ENCODE peak calls at places on chromosome 15, in five cellular contexts. J, B, Z, D and N are unnamed samples.
A peak's percentile ranks its signal among the peaks of the same experiment; 100 is the strongest.

GRCh38 chr15:55827204-55827603 is 84.3 kb upstream of the PRTG start:
- DNase-seq in J (no peak), B (no peak), Z (no peak), D (no peak), N (no peak)

GRCh38 chr15:33963831-33964664 is 4.2 kb upstream of the CHRM5 start:
- DNase-seq in J (no peak), B (no peak), Z (no peak), D (no peak), N (no peak)

GRCh38 chr15:57969355-57969754 is 96.2 kb downstream of the ALDH1A2 start:
- DNase-seq in J (no peak), B (no peak), Z (no peak), D (no peak), N (no peak)

GRCh38 chr15:69489101-69489571 is 36.5 kb downstream of the RPLP1 start:
- DNase-seq in J (no peak), B (no peak), Z (no peak), D (no peak), N (no peak)

GRCh38 chr15:68249058-68249713 is 19.7 kb upstream of the CLN6 start:
- DNase-seq in J (no peak), B (no peak), Z (no peak), D (no peak), N (no peak)

GRCh38 chr15:95596487-95596886 is 734.0 kb upstream of the NR2F2 start:
- DNase-seq in J (no peak), B (no peak), Z (no peak), D (no peak), N (no peak)

GRCh38 chr15:47742334-47742733 is 25.0 kb downstream of the SEMA6D start:
- DNase-seq in J (no peak), B (no peak), Z (no peak), D (no peak), N (no peak)

GRCh38 chr15:51349156-51349844 is 7.8 kb downstream of the GLDN start:
- DNase-seq in J (no peak), B (no peak), Z (no peak), D (no peak), N (no peak)

DNA sequence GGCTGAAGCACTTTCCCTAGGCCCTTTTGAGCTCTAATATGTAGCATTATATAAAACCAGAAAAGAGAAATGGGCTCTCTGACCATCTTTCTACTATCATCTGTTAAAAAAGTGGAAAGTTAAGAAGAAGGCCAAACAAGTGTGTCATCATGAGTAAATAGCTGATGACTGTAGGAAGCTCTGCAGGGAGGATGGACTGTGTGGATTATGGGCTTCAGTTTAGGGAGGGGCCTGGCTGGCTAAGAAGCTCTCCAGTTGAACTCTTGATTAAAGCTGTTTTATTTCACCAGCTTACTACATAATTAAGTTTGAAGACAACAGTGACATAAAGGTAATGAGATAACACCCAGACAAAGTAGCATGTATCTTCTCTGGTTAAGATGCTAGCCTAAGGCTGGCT is 30.6 kb downstream of the INTS14 start:
- DNase-seq in J (no peak), B (no peak), Z (no peak), D (no peak), N (no peak)
- H3K27ac ChIP-seq in J (no peak overlapping the region), B (no peak overlapping the region), Z (no peak overlapping the region), D (no peak overlapping the region), N (no peak overlapping the region)

DNA sequence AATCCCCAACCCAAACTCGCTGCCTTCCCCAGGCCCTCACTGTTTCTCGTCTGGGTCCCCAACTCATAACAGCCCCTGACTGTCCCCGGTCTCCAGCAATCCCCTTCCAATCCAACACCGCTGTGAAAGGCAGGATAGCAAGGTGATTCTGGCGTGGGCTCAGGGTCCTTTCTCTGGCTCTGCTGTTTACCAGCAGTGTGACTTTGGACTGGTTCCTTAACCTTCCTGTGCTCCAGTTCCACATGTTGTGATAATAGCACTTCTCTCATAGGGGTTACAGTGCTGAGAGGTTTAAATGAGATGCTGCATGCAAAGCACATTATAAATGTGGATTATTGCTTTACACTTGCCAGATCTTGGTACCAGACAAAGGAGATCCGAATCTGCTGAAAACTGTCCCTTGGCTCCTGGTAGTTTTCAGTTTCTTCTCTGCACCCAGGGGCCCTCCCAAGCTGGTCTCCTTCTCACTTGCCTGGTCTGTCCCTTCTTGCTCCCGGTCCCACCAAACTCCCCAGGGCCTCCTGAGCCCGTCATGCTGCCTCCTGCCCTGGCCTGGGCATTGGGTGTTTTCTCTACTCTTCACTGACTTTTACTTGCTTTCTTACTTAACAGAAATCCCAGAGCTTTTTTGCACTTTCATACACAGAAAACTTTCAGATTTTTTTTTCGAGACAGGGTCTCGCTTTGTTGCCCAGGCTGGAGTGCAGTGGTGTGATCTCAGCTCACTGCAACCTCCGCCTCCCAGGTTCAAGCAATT is 26.8 kb upstream of the CYP11A1 start:
- DNase-seq in J (no peak), B (no peak), Z (no peak), D (no peak), N (no peak)
- H3K27ac ChIP-seq in J (no peak overlapping the region), B (no peak overlapping the region), Z (no peak overlapping the region), D (no peak overlapping the region), N (peak overlapping the region; percentile 96)

GRCh38 chr15:70812827-70813364 is 41.1 kb downstream of the LARP6 start:
- DNase-seq in J (no peak), B (no peak), Z (no peak), D (no peak), N (no peak)
- H3K27ac ChIP-seq in J (no peak overlapping the region), B (no peak overlapping the region), Z (no peak overlapping the region), D (no peak overlapping the region), N (no peak overlapping the region)

GRCh38 chr15:76905855-76906254 is 715 bp upstream of the SCAPER start:
- DNase-seq in J (no peak), B (no peak), Z (no peak), D (no peak), N (no peak)
- H3K27ac ChIP-seq in J (peak overlapping the region; percentile 73), B (peak overlapping the region; percentile 86), Z (peak overlapping the region; percentile 71), D (peak overlapping the region; percentile 90), N (no peak overlapping the region)

GRCh38 chr15:52518487-52518886 is 10.2 kb downstream of the MYO5A start:
- DNase-seq in J (no peak), B (no peak), Z (no peak), D (no peak), N (no peak)
- H3K27ac ChIP-seq in J (peak overlapping the region; percentile 49), B (no peak overlapping the region), Z (no peak overlapping the region), D (no peak overlapping the region), N (no peak overlapping the region)

DNA sequence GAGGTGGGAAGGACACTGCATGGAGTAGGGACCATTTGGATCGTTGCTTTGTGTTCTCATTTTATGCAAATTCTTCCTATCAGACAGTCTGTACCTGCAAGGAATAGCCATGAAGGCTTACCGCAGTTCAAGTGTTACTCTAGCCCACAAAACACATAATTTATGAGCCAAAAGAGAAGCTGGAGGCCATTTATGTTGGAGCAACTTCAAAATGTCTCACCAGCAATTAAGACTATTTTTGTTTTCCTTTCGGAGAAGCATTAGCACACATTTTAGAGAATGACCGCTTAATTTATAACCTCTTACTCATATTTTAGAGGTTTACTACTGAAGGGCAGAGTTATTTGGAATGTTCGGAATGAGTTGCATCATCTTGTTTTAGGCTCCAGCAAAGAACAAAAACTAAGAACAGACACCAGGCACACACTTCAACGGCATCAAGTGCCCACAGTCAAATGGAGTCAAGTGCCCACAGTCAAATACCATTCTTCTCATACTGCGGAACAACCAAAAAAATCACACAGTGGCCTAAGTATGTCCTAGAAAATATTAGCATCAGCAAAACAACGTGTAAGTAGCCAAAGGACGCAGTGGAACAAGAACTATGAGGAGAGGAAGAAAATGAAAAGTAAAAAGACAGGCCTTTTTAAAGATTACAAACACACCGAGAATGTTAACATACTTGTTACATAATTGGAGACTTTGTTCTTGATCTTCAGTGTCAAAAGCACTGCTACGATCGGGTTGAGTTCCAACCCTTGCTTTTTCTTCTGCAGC is 17.5 kb upstream of the GOLGA8J start:
- DNase-seq in J (no peak), B (peak; percentile 78), Z (no peak), D (no peak), N (peak; percentile 34)
- H3K27ac ChIP-seq in J (peak overlapping the region; percentile 58), B (no peak overlapping the region), Z (no peak overlapping the region), D (peak overlapping the region; percentile 93), N (peak overlapping the region; percentile 51)

GRCh38 chr15:62999178-62999577 is 43.4 kb upstream of the TPM1 start:
- DNase-seq in J (no peak), B (no peak), Z (no peak), D (no peak), N (no peak)
- H3K27ac ChIP-seq in J (no peak overlapping the region), B (peak overlapping the region; percentile 84), Z (no peak overlapping the region), D (no peak overlapping the region), N (no peak overlapping the region)

GRCh38 chr15:80506494-80506893 is 102.3 kb downstream of the ARNT2 start:
- DNase-seq in J (no peak), B (no peak), Z (no peak), D (no peak), N (no peak)

GRCh38 chr15:80508783-80509182 is 104.6 kb downstream of the ARNT2 start:
- DNase-seq in J (no peak), B (no peak), Z (no peak), D (no peak), N (no peak)

GRCh38 chr15:80509800-80510199 is 105.6 kb downstream of the ARNT2 start:
- DNase-seq in J (no peak), B (no peak), Z (no peak), D (no peak), N (no peak)

GRCh38 chr15:80507131-80507530 is 102.9 kb downstream of the ARNT2 start:
- DNase-seq in J (no peak), B (no peak), Z (no peak), D (no peak), N (no peak)

DNA sequence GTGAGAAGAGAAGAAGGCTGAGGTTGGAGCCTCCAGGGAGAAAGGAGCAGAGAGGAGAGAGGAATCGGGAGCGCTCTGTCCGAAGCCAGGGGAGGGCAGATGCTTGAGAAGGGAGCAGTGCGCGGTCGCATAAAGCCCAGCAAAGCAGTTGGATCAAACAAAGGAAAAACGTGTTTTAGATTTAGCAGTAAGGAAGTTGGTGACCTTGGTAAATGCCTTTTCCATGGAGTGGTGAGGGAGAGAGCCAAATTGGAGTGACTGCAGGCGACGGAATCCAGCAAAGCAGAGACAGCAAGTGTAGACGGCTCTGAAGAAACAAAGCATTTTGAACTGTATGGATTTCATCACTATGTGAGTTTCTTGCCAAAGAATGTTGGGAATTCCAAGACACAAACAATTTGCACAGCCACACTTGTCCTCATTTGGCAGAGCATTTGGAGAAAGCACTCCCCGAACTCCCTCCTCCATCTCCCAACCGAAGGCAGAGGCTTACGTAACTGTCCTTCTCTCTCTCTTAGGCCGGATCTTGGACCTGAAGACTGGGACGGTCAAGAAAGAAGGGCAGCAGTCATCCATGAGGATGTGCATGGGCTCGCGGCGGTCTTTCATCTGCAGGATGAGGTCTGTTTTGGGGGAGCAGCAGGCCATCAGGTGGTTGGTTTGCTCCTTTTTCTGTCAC is 103.6 kb downstream of the ARNT2 start:
- DNase-seq in J (no peak), B (no peak), Z (no peak), D (no peak), N (no peak)
- H3K27ac ChIP-seq in J (no peak overlapping the region), B (no peak overlapping the region), Z (no peak overlapping the region), D (no peak overlapping the region), N (no peak overlapping the region)